ENCODE peak calls at places on chromosome 15, in six cellular contexts. X, W, J, S, Q and L are unnamed samples.

GRCh38 chr15:26421065-26421464 is 351.8 kb downstream of the GABRB3 start:
- DNase-seq in X (no peak), W (no peak), J (no peak), S (no peak), Q (no peak), L (no peak)

GRCh38 chr15:58864602-58865419 is 68.7 kb downstream of the SLTM start:
- DNase-seq in X (peak), W (peak), J (peak), S (peak), Q (peak), L (no peak)

GRCh38 chr15:101056366-101057334 is 137.5 kb downstream of the LRRK1 start:
- DNase-seq in X (no peak), W (no peak), J (no peak), S (no peak), Q (no peak), L (no peak)

GRCh38 chr15:78540955-78541743 is 905 bp downstream of the PSMA4 start:
- DNase-seq in X (peak), W (peak), J (no peak), S (peak), Q (peak), L (no peak)

GRCh38 chr15:70726753-70727152 is 36.6 kb downstream of the UACA start:
- DNase-seq in X (peak), W (no peak), J (no peak), S (no peak), Q (no peak), L (no peak)

GRCh38 chr15:84888639-84889038 is 4.2 kb downstream of the SLC28A1 start:
- DNase-seq in X (no peak), W (no peak), J (no peak), S (no peak), Q (no peak), L (no peak)

GRCh38 chr15:36914466-36914865 is 185.9 kb downstream of the MEIS2 start:
- DNase-seq in X (no peak), W (no peak), J (no peak), S (no peak), Q (no peak), L (no peak)

GRCh38 chr15:67094001-67094826 is 28.8 kb downstream of the SMAD3 start:
- DNase-seq in X (no peak), W (no peak), J (no peak), S (no peak), Q (no peak), L (no peak)

GRCh38 chr15:64249406-64249805 is 86.6 kb upstream of the PPIB start:
- DNase-seq in X (no peak), W (no peak), J (no peak), S (no peak), Q (no peak), L (no peak)

GRCh38 chr15:67397139-67397538 is 123.8 kb upstream of the C15orf61 start:
- DNase-seq in X (no peak), W (no peak), J (no peak), S (no peak), Q (no peak), L (no peak)

GRCh38 chr15:99677540-99678134 is 55.6 kb downstream of the LYSMD4 start:
- DNase-seq in X (no peak), W (no peak), J (no peak), S (peak), Q (no peak), L (no peak)

GRCh38 chr15:68326711-68327412 is 49.3 kb downstream of the FEM1B start:
- DNase-seq in X (no peak), W (no peak), J (no peak), S (no peak), Q (no peak), L (no peak)

GRCh38 chr15:38216763-38217162 is 35.9 kb upstream of the SPRED1 start:
- DNase-seq in X (peak), W (no peak), J (no peak), S (no peak), Q (no peak), L (no peak)

GRCh38 chr15:37767841-37768455 is 166.5 kb upstream of the TMCO5A start:
- DNase-seq in X (no peak), W (no peak), J (no peak), S (no peak), Q (no peak), L (no peak)